ENCODE peak calls at places on chromosomes 1 and 21, in nine cellular contexts. O is tibial artery, N is heart left ventricle, T is cardiac muscle cell, Z is body of pancreas, S is heart right ventricle, B is thoracic aorta, U is left ventricle myocardium inferior, J is HCT116. V is an unnamed sample.

GRCh38 chr1:81414417-81415087 is 386.2 kb upstream of the ADGRL2 start:
- DNase-seq in S (peak), U (peak), Z (peak), J (peak), N (peak), T (peak), O (peak), B (no peak), V (no peak)

GRCh38 chr21:42471206-42471605 is 24.8 kb downstream of the RSPH1 start:
- DNase-seq in N (no peak), O (peak), T (no peak), U (no peak), B (no peak), J (no peak), Z (no peak), S (no peak), V (no peak)

GRCh38 chr1:56550132-56550531 is 29.2 kb downstream of the PLPP3 start:
- DNase-seq in S (no peak), N (no peak), B (no peak), T (no peak), J (no peak), Z (no peak), O (no peak), U (no peak), V (no peak)

GRCh38 chr1:236748471-236748870 is 46.6 kb upstream of the MTR start:
- DNase-seq in J (peak), T (no peak), S (no peak), U (no peak), B (no peak), N (no peak), O (no peak), Z (no peak), V (no peak)

GRCh38 chr1:196152086-196152485 is 456.2 kb downstream of the KCNT2 start:
- DNase-seq in T (no peak), B (no peak), S (no peak), Z (peak), N (no peak), U (no peak), J (no peak), O (no peak), V (no peak)

GRCh38 chr1:220813013-220813412 is 26.3 kb downstream of the MTARC1 start:
- DNase-seq in O (no peak), J (no peak), N (no peak), T (no peak), Z (no peak), B (no peak), U (no peak), S (no peak), V (no peak)

GRCh38 chr21:16709866-16710550 is 802.8 kb upstream of the CXADR start:
- DNase-seq in B (no peak), O (no peak), S (peak), J (no peak), Z (no peak), U (no peak), T (peak), N (no peak), V (peak)

GRCh38 chr1:180510882-180511281 is 8.5 kb upstream of the ACBD6 start:
- DNase-seq in S (no peak), J (no peak), O (no peak), B (no peak), Z (no peak), T (no peak), U (no peak), N (no peak), V (no peak)

GRCh38 chr21:44614161-44614631 is 2.3 kb downstream of the KRTAP10-8 start:
- DNase-seq in S (no peak), O (no peak), T (no peak), N (no peak), Z (no peak), J (no peak), B (no peak), U (no peak), V (no peak)

GRCh38 chr1:112319371-112320034 is 76.5 kb upstream of the CTTNBP2NL start:
- DNase-seq in Z (no peak), U (no peak), B (no peak), J (no peak), S (no peak), N (no peak), T (no peak), O (no peak), V (no peak)

GRCh38 chr1:10734900-10735602 is 61.4 kb downstream of the CASZ1 start:
- DNase-seq in T (no peak), S (no peak), Z (peak), N (peak), U (peak), B (no peak), O (no peak), J (no peak), V (no peak)

GRCh38 chr1:3827813-3828307 is 29.2 kb downstream of the CEP104 start:
- DNase-seq in B (no peak), J (no peak), U (no peak), O (peak), S (no peak), Z (no peak), N (no peak), T (no peak), V (no peak)

GRCh38 chr1:102796429-102796828 is 311.9 kb downstream of the COL11A1 start:
- DNase-seq in O (no peak), J (no peak), T (no peak), B (no peak), S (no peak), U (no peak), Z (no peak), N (no peak), V (no peak)

GRCh38 chr1:57422271-57423134 is 1.4 kb downstream of the DAB1 start:
- DNase-seq in N (peak), U (peak), Z (no peak), B (no peak), O (no peak), T (peak), S (no peak), J (no peak), V (no peak)

GRCh38 chr1:94199398-94199797 is 38.0 kb downstream of the ARHGAP29 start:
- DNase-seq in S (no peak), U (no peak), J (no peak), N (no peak), Z (no peak), B (no peak), T (no peak), O (no peak), V (no peak)

GRCh38 chr1:37047487-37047886 is 13.2 kb upstream of the GRIK3 start:
- DNase-seq in T (no peak), Z (no peak), O (no peak), N (no peak), S (no peak), B (no peak), U (no peak), J (no peak), V (no peak)

GRCh38 chr1:7389201-7389785 is 381.8 kb upstream of the VAMP3 start:
- DNase-seq in U (peak), O (peak), N (no peak), S (peak), B (no peak), Z (no peak), T (peak), J (no peak), V (no peak)

GRCh38 chr1:74057719-74058118 is 140.3 kb downstream of the LRRIQ3 start:
- DNase-seq in U (no peak), J (no peak), O (no peak), B (no peak), S (no peak), Z (no peak), T (no peak), N (no peak), V (no peak)

GRCh38 chr1:173470608-173471007 is 6.5 kb upstream of the PRDX6 start:
- DNase-seq in T (no peak), Z (no peak), O (no peak), U (no peak), B (no peak), J (no peak), S (no peak), N (no peak), V (no peak)

GRCh38 chr1:222279591-222279990 is 268.3 kb downstream of the HHIPL2 start:
- DNase-seq in B (no peak), S (no peak), O (no peak), N (no peak), T (no peak), U (no peak), J (no peak), Z (no peak), V (no peak)

GRCh38 chr1:12608311-12608957 is 9.6 kb downstream of the DHRS3 start:
- DNase-seq in N (no peak), J (no peak), B (no peak), O (no peak), Z (no peak), S (no peak), U (no peak), T (no peak), V (no peak)

GRCh38 chr1:41915786-41916571 is 2.7 kb downstream of the HIVEP3 start:
- DNase-seq in Z (peak), O (no peak), N (peak), B (no peak), J (no peak), S (no peak), U (no peak), T (peak), V (no peak)

GRCh38 chr21:14206222-14206621 is 4.5 kb downstream of the LIPI start:
- DNase-seq in B (no peak), J (no peak), S (no peak), Z (no peak), N (no peak), U (no peak), O (no peak), T (no peak), V (no peak)

GRCh38 chr1:147470079-147470478 is 71.2 kb upstream of the BCL9 start:
- DNase-seq in N (no peak), U (no peak), Z (no peak), S (no peak), J (no peak), B (no peak), O (no peak), T (no peak), V (no peak)

DNA sequence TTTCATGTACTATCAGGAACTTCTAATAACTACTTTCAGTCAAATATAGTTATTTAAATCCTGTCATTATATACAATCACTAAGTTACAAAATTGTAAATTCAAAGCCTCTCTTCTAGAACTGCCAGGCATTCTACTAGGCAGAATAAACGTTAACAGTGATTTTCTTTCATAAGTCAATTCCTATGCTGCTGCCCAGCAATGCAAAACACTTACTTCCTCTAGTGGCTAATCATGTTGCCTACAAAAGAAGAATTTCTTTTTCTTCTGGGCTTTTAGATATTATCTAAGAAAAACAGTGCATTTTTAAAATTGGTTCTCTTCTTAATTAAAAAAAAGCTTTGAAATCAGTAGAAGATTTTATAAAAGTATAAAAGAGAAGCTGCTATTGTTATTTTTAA is 509.8 kb upstream of the ADAMTS5 start:
- DNase-seq in U (no peak), B (no peak), T (peak), S (no peak), J (no peak), O (no peak), Z (no peak), N (no peak), V (peak)
- TF ChIP-seq CTCF in U (peak), B (no peak), T (peak), S (peak), J (no peak), O (peak), Z (peak), N (peak), V (peak)

GRCh38 chr1:151839457-151840409 is at the start of gene C2CD4D:
- DNase-seq in B (no peak), T (peak), N (peak), O (no peak), J (peak), S (no peak), Z (peak), U (peak), V (no peak)
- H3K27ac ChIP-seq in B (no peak), T (no peak), N (peak), O (no peak), J (peak), S (no peak), Z (peak), U (no peak), V (no peak)

GRCh38 chr1:188594542-188595235 is 1765.9 kb downstream of the PLA2G4A start:
- DNase-seq in U (no peak), S (no peak), T (no peak), N (no peak), B (no peak), Z (no peak), O (no peak), J (no peak), V (no peak)
- TF ChIP-seq CTCF in U (no peak), S (no peak), T (peak), N (no peak), B (no peak), Z (no peak), O (no peak), J (peak), V (peak)

GRCh38 chr21:34894401-34894800 is 154.7 kb downstream of the RUNX1 start:
- DNase-seq in B (no peak), T (no peak), J (no peak), N (no peak), O (no peak), U (no peak), Z (no peak), S (no peak), V (no peak)
- H3K27ac ChIP-seq in B (no peak), T (no peak), J (no peak), N (no peak), O (no peak), U (no peak), Z (no peak), S (no peak), V (no peak)

GRCh38 chr1:194342484-194343262 is 1156.3 kb upstream of the B3GALT2 start:
- DNase-seq in N (no peak), U (no peak), J (no peak), S (no peak), Z (no peak), B (no peak), T (no peak), O (no peak), V (no peak)
- TF ChIP-seq CTCF in N (no peak), U (no peak), J (peak), S (no peak), Z (no peak), B (no peak), T (no peak), O (no peak), V (no peak)

V was measured in AG04450.